ENCODE peak calls at places on chromosome 2, in nine cellular contexts. T is HuH-7.5; A is CD14-positive monocyte; W is activated CD8-positive, alpha-beta memory T cell treated with anti-CD3 and anti-CD28 coated beads, Interleukin-2, amount 50 U/mL, for 48 hours; S is anterior cingulate cortex; F is NCI-H774; P is stimulated activated CD8-positive, alpha-beta memory T cell treated with anti-CD3 and anti-CD28 coated beads, Interleukin-12 subunit alpha, Interleukin-12 subunit beta, amount 100 ng/mL, for 4 hours; K is iPS-NIHi11; Y is activated gamma-delta T cell treated with Interleukin-2 at 50 U/mL for 16 hours. B is an unnamed sample.
A peak's percentile ranks its signal among the peaks of the same experiment; 100 is the strongest.

GRCh38 chr2:8500124-8501054 is 181.5 kb upstream of the ID2 start:
- DNase-seq in T (peak; percentile 37), A (no peak), W (no peak), S (no peak), F (peak; percentile 53), P (no peak), K (no peak), Y (no peak), B (no peak)

GRCh38 chr2:11764359-11764758 is 17.9 kb downstream of the LPIN1 start:
- DNase-seq in T (peak; percentile 64), A (no peak), W (no peak), S (no peak), F (no peak), P (no peak), K (no peak), Y (no peak), B (no peak)

GRCh38 chr2:212186166-212186565 is 352.4 kb downstream of the ERBB4 start:
- DNase-seq in T (no peak), A (no peak), W (no peak), S (no peak), F (no peak), P (no peak), K (no peak), Y (no peak), B (no peak)

GRCh38 chr2:73156539-73157124 is 43.9 kb upstream of the RAB11FIP5 start:
- DNase-seq in T (peak; percentile 47), A (no peak), W (peak; percentile 76), S (peak; percentile 75), F (no peak), P (no peak), K (peak; percentile 84), Y (no peak), B (peak; percentile 90)

GRCh38 chr2:29130295-29130694 is 15.1 kb downstream of the CLIP4 start:
- DNase-seq in T (no peak), A (no peak), W (no peak), S (no peak), F (no peak), P (no peak), K (no peak), Y (no peak), B (no peak)

GRCh38 chr2:241762933-241763369 is 13.7 kb upstream of the GAL3ST2 start:
- DNase-seq in T (peak; percentile 4), A (peak; percentile 45), W (peak; percentile 74), S (no peak), F (no peak), P (peak; percentile 65), K (peak; percentile 3), Y (peak; percentile 73), B (peak; percentile 14)

GRCh38 chr2:1649103-1649870 is 95.0 kb downstream of the PXDN start:
- DNase-seq in T (no peak), A (no peak), W (no peak), S (no peak), F (no peak), P (no peak), K (no peak), Y (no peak), B (no peak)

GRCh38 chr2:190352668-190353536 is 9.5 kb downstream of the INPP1 start:
- DNase-seq in T (peak; percentile 70), A (no peak), W (no peak), S (no peak), F (no peak), P (no peak), K (no peak), Y (no peak), B (no peak)

GRCh38 chr2:27211943-27212625 is at the start of the genes ATRAID and SLC5A6:
- DNase-seq in T (peak; percentile 90), A (peak; percentile 79), W (peak; percentile 93), S (peak; percentile 89), F (peak; percentile 81), P (peak; percentile 85), K (peak; percentile 94), Y (peak; percentile 85), B (peak; percentile 91)

GRCh38 chr2:128769457-128770142 is 450.9 kb upstream of the HS6ST1 start:
- DNase-seq in T (no peak), A (no peak), W (peak; percentile 8), S (no peak), F (no peak), P (no peak), K (no peak), Y (no peak), B (no peak)

B was measured in H9.